ENCODE peak calls at places on chromosomes 7 and 10, in six cellular contexts. T, J, E, M, B and Y are unnamed samples.

GRCh38 chr10:121531830-121532178 is 66.4 kb downstream of the FGFR2 start:
- DNase-seq in T (no peak), J (no peak), E (no peak), M (no peak), B (no peak), Y (no peak)

GRCh38 chr10:121183241-121183640 is 332.1 kb downstream of the WDR11 start:
- DNase-seq in T (no peak), J (no peak), E (no peak), M (no peak), B (no peak), Y (no peak)

GRCh38 chr10:95508730-95509129 is 52.4 kb downstream of the SORBS1 start:
- DNase-seq in T (no peak), J (no peak), E (peak), M (no peak), B (no peak), Y (no peak)

GRCh38 chr10:30346615-30347014 is 2.5 kb downstream of the MTPAP start:
- DNase-seq in T (no peak), J (no peak), E (no peak), M (no peak), B (no peak), Y (no peak)

GRCh38 chr10:126349676-126350075 is 38.6 kb downstream of the ADAM12 start:
- DNase-seq in T (no peak), J (no peak), E (no peak), M (no peak), B (no peak), Y (no peak)

GRCh38 chr10:52346394-52347326 is 32.6 kb downstream of the DKK1 start:
- DNase-seq in T (no peak), J (no peak), E (no peak), M (no peak), B (no peak), Y (peak)

GRCh38 chr7:128042027-128042426 is 10.8 kb upstream of the LRRC4 start:
- DNase-seq in T (peak), J (no peak), E (no peak), M (no peak), B (no peak), Y (no peak)

GRCh38 chr7:101081432-101081831 is 3.8 kb upstream of the TRIM56 start:
- DNase-seq in T (no peak), J (no peak), E (no peak), M (no peak), B (no peak), Y (no peak)

GRCh38 chr7:49324707-49325106 is 400.4 kb downstream of the CDC14C start:
- DNase-seq in T (no peak), J (no peak), E (peak), M (no peak), B (no peak), Y (no peak)

GRCh38 chr10:51224610-51225230 is 150.4 kb downstream of the PRKG1 start:
- DNase-seq in T (no peak), J (no peak), E (peak), M (no peak), B (no peak), Y (no peak)

GRCh38 chr10:88198023-88198422 is 334.6 kb downstream of the PTEN start:
- DNase-seq in T (no peak), J (no peak), E (no peak), M (no peak), B (no peak), Y (no peak)

GRCh38 chr7:151592868-151593486 is 73.3 kb upstream of the RHEB start:
- DNase-seq in T (no peak), J (no peak), E (peak), M (no peak), B (no peak), Y (no peak)

GRCh38 chr10:14016011-14016536 is 314.6 kb downstream of the FRMD4A start:
- DNase-seq in T (no peak), J (peak), E (peak), M (peak), B (peak), Y (no peak)

GRCh38 chr10:71262817-71263216 is 50.4 kb downstream of the UNC5B start:
- DNase-seq in T (no peak), J (no peak), E (no peak), M (no peak), B (no peak), Y (no peak)

GRCh38 chr10:71265618-71266146 is 53.3 kb downstream of the UNC5B start:
- DNase-seq in T (no peak), J (no peak), E (no peak), M (no peak), B (no peak), Y (no peak)

GRCh38 chr10:71263376-71263775 is 51.0 kb downstream of the UNC5B start:
- DNase-seq in T (no peak), J (no peak), E (no peak), M (no peak), B (no peak), Y (no peak)

GRCh38 chr10:71265201-71265575 is 52.8 kb downstream of the UNC5B start:
- DNase-seq in T (no peak), J (no peak), E (no peak), M (no peak), B (no peak), Y (no peak)

GRCh38 chr10:71264345-71265200 is 52.2 kb downstream of the UNC5B start:
- DNase-seq in T (no peak), J (no peak), E (no peak), M (no peak), B (no peak), Y (no peak)
- H3K27ac ChIP-seq in T (no peak), J (no peak), E (peak), M (no peak), B (no peak), Y (no peak)

GRCh38 chr10:44981172-44982113 is 2.8 kb upstream of the DEPP1 start:
- DNase-seq in T (no peak), J (peak), E (peak), M (peak), B (no peak), Y (no peak)
- H3K27ac ChIP-seq in T (peak), J (peak), E (no peak), M (peak), B (peak), Y (peak)

GRCh38 chr10:132518572-132519381 is 18.8 kb upstream of the INPP5A start:
- DNase-seq in T (no peak), J (no peak), E (no peak), M (peak), B (peak), Y (peak)
- H3K27ac ChIP-seq in T (peak), J (no peak), E (peak), M (peak), B (peak), Y (peak)

DNA sequence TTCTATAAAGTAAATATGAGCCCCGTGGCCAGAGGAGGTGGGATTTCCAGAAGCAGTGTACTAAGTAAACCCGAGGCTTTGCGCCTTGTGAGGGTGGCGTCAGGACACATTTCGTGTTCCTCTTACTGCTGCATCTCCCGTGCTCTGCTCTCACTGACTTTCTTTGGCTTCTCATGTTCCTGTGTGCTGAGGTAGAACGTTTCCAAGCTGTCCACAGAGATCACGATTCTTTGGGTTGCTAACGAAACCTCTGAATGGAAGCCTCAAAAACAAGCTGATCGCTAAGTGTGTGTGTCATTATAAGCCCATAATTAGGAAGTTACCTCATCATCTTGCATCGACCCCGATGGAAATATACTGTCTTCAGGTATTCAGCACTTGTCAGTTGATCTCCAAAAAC is 131.8 kb downstream of the CELF2 start:
- DNase-seq in T (no peak), J (no peak), E (no peak), M (no peak), B (no peak), Y (no peak)
- H3K27ac ChIP-seq in T (no peak), J (no peak), E (peak), M (no peak), B (no peak), Y (peak)

GRCh38 chr7:11830582-11831382 is 1.2 kb downstream of the THSD7A start:
- DNase-seq in T (no peak), J (no peak), E (peak), M (no peak), B (no peak), Y (no peak)

GRCh38 chr7:11833431-11833830 is 1.4 kb upstream of the THSD7A start:
- DNase-seq in T (no peak), J (no peak), E (no peak), M (no peak), B (no peak), Y (no peak)

GRCh38 chr7:11831383-11831726 is 643 bp downstream of the THSD7A start:
- DNase-seq in T (no peak), J (no peak), E (peak), M (no peak), B (no peak), Y (no peak)

GRCh38 chr7:11830004-11830403 is 2.0 kb downstream of the THSD7A start:
- DNase-seq in T (no peak), J (no peak), E (no peak), M (no peak), B (no peak), Y (no peak)

GRCh38 chr7:11831727-11832495 is at the start of gene THSD7A:
- DNase-seq in T (peak), J (no peak), E (peak), M (peak), B (no peak), Y (peak)
- H3K27ac ChIP-seq in T (peak), J (no peak), E (peak), M (peak), B (peak), Y (peak)